ENCODE peak calls at places on chromosomes 11 and 22, in eight cellular contexts. M is germinal center; O is mucosa of gallbladder; C is fibroblast of gingiva; P is central memory CD4-positive, alpha-beta T cell; D is fibroblast of lung; U is nucleus accumbens; L is T-cell. I is an unnamed sample.

GRCh38 chr11:119109843-119110242 is 2.7 kb downstream of the C2CD2L start:
- DNase-seq in M (no peak), O (no peak), C (no peak), P (no peak), D (no peak), U (no peak), L (no peak), I (no peak)

GRCh38 chr11:34266090-34266912 is 91.5 kb downstream of the ABTB2 start:
- DNase-seq in M (no peak), O (peak), C (peak), P (no peak), D (peak), U (peak), L (no peak), I (no peak)

GRCh38 chr11:27462543-27462942 is 10.0 kb downstream of the LGR4 start:
- DNase-seq in M (no peak), O (no peak), C (no peak), P (no peak), D (no peak), U (no peak), L (no peak), I (no peak)

GRCh38 chr11:134539285-134539684 is 127.2 kb upstream of the B3GAT1 start:
- DNase-seq in M (no peak), O (no peak), C (no peak), P (no peak), D (no peak), U (no peak), L (no peak), I (no peak)

GRCh38 chr11:117678651-117679407 is 118.2 kb downstream of the DSCAML1 start:
- DNase-seq in M (no peak), O (no peak), C (no peak), P (no peak), D (no peak), U (peak), L (no peak), I (no peak)

GRCh38 chr11:72784662-72785061 is 9.2 kb downstream of the STARD10 start:
- DNase-seq in M (no peak), O (no peak), C (no peak), P (no peak), D (no peak), U (no peak), L (no peak), I (no peak)

GRCh38 chr11:75925785-75926164 is 110.8 kb downstream of the UVRAG start:
- DNase-seq in M (no peak), O (no peak), C (no peak), P (no peak), D (peak), U (no peak), L (no peak), I (no peak)

GRCh38 chr11:10349806-10350205 is 44.9 kb downstream of the ADM start:
- DNase-seq in M (no peak), O (no peak), C (no peak), P (no peak), D (no peak), U (no peak), L (no peak), I (no peak)

GRCh38 chr11:117037279-117037951 is 60.8 kb downstream of the SIK3 start:
- DNase-seq in M (no peak), O (no peak), C (no peak), P (peak), D (peak), U (no peak), L (no peak), I (no peak)

GRCh38 chr11:90589735-90590134 is 366.9 kb upstream of the CHORDC1 start:
- DNase-seq in M (no peak), O (no peak), C (no peak), P (no peak), D (no peak), U (no peak), L (no peak), I (no peak)

GRCh38 chr11:35845860-35846259 is 98.0 kb upstream of the LDLRAD3 start:
- DNase-seq in M (no peak), O (no peak), C (no peak), P (no peak), D (no peak), U (no peak), L (no peak), I (no peak)

GRCh38 chr11:108906826-108907225 is 242.0 kb downstream of the DDX10 start:
- DNase-seq in M (no peak), O (no peak), C (peak), P (no peak), D (peak), U (no peak), L (no peak), I (no peak)

GRCh38 chr11:129778877-129779276 is 36.8 kb upstream of the TMEM45B start:
- DNase-seq in M (no peak), O (no peak), C (no peak), P (no peak), D (no peak), U (no peak), L (no peak), I (no peak)

GRCh38 chr11:110374921-110375320 is 54.8 kb upstream of the FDX1 start:
- DNase-seq in M (no peak), O (no peak), C (no peak), P (no peak), D (no peak), U (no peak), L (no peak), I (no peak)

GRCh38 chr11:1226981-1227550 is 4.2 kb downstream of the MUC5B start:
- DNase-seq in M (no peak), O (no peak), C (no peak), P (no peak), D (no peak), U (no peak), L (no peak), I (no peak)

GRCh38 chr11:102829671-102830070 is 13.7 kb downstream of the MMP3 start:
- DNase-seq in M (no peak), O (no peak), C (no peak), P (no peak), D (no peak), U (no peak), L (no peak), I (no peak)

GRCh38 chr22:44736581-44737413 is 15.6 kb upstream of the ARHGAP8 start:
- DNase-seq in M (no peak), O (no peak), C (no peak), P (no peak), D (no peak), U (no peak), L (no peak), I (no peak)

GRCh38 chr11:20452585-20452984 is 65.1 kb downstream of the PRMT3 start:
- DNase-seq in M (no peak), O (no peak), C (no peak), P (no peak), D (no peak), U (no peak), L (no peak), I (no peak)

GRCh38 chr11:9461760-9462134 is 935 bp downstream of the ZNF143 start:
- DNase-seq in M (peak), O (no peak), C (no peak), P (peak), D (peak), U (no peak), L (no peak), I (no peak)